ENCODE peak calls at places on chromosomes 1 and 21, in nine cellular contexts. L, G, N, F, B, U, D, Y and C are unnamed samples.
A peak's percentile ranks its signal among the peaks of the same experiment; 100 is the strongest.

GRCh38 chr1:236338096-236338495 is 56.0 kb upstream of the EDARADD start:
- DNase-seq in Y (no peak), N (no peak), U (no peak), F (peak; percentile 47), L (no peak), G (no peak), B (no peak), D (no peak), C (no peak)

GRCh38 chr1:115867216-115867615 is 26.3 kb upstream of the NHLH2 start:
- DNase-seq in D (no peak), N (no peak), G (no peak), U (no peak), B (no peak), Y (no peak), L (no peak), F (peak; percentile 86), C (no peak)

GRCh38 chr1:216904457-216904856 is 181.2 kb upstream of the ESRRG start:
- DNase-seq in D (no peak), U (no peak), F (no peak), L (no peak), Y (no peak), G (no peak), B (no peak), N (no peak), C (no peak)

GRCh38 chr1:178282949-178283367 is 189.1 kb downstream of the RASAL2 start:
- DNase-seq in Y (peak; percentile 26), F (peak; percentile 89), L (no peak), B (no peak), U (no peak), N (no peak), G (peak; percentile 11), D (no peak), C (no peak)

GRCh38 chr1:232307299-232307698 is 322.6 kb downstream of the SIPA1L2 start:
- DNase-seq in N (no peak), L (no peak), Y (no peak), D (no peak), G (no peak), F (no peak), U (no peak), B (no peak), C (no peak)

GRCh38 chr1:170660874-170661645 is 2.9 kb upstream of the PRRX1 start:
- DNase-seq in F (no peak), D (no peak), U (no peak), G (peak; percentile 40), L (no peak), B (no peak), Y (no peak), N (no peak), C (peak; percentile 79)

GRCh38 chr1:95003433-95003738 is 69.4 kb downstream of the ALG14 start:
- DNase-seq in B (no peak), D (no peak), L (no peak), G (no peak), Y (no peak), U (no peak), N (no peak), F (no peak), C (no peak)

GRCh38 chr1:228145498-228146425 is 4.0 kb upstream of the GJC2 start:
- DNase-seq in Y (no peak), L (no peak), N (no peak), B (no peak), D (no peak), F (no peak), U (no peak), G (no peak), C (no peak)

GRCh38 chr1:57826535-57826934 is 402.7 kb upstream of the DAB1 start:
- DNase-seq in U (no peak), L (no peak), D (no peak), F (no peak), G (no peak), B (no peak), Y (no peak), N (no peak), C (peak; percentile 53)

GRCh38 chr1:214037468-214037867 is 49.7 kb downstream of the PROX1 start:
- DNase-seq in N (no peak), U (no peak), D (no peak), L (no peak), G (no peak), B (no peak), Y (no peak), F (no peak), C (no peak)

GRCh38 chr21:42039470-42039901 is 29.3 kb upstream of the ZBTB21 start:
- DNase-seq in N (no peak), F (peak; percentile 70), G (no peak), Y (no peak), U (no peak), D (no peak), L (no peak), B (no peak), C (no peak)

GRCh38 chr1:101205457-101205856 is 31.4 kb upstream of the S1PR1 start:
- DNase-seq in B (no peak), D (no peak), L (no peak), F (no peak), Y (no peak), G (no peak), U (no peak), N (no peak), C (no peak)